ENCODE peak calls at places on chromosomes 11 and 22, in ten cellular contexts. Z is AG04450; W is CD8-positive, alpha-beta T cell; I is mammary epithelial cell; E is heart left ventricle; H is A549; D is thoracic aorta; X is PC-3; S is OCI-LY7; J is cardiac muscle cell. C is an unnamed sample.

GRCh38 chr11:127639916-127640315 is 639.3 kb upstream of the KIRREL3 start:
- DNase-seq in Z (no peak), X (peak), W (no peak), I (peak), H (no peak), D (no peak), E (no peak), S (no peak), J (no peak), C (no peak)

GRCh38 chr11:6632116-6633073 is 13.2 kb upstream of the TPP1 start:
- DNase-seq in W (no peak), Z (no peak), S (no peak), X (no peak), I (no peak), E (no peak), J (no peak), D (no peak), H (no peak), C (no peak)

GRCh38 chr11:61543606-61544306 is 35.2 kb downstream of the LRRC10B start:
- DNase-seq in W (no peak), E (no peak), J (no peak), S (no peak), H (peak), X (peak), Z (no peak), I (no peak), D (no peak), C (peak)

GRCh38 chr11:59141673-59142460 is 789 bp upstream of the FAM111A start:
- DNase-seq in W (no peak), X (peak), E (no peak), J (no peak), I (peak), D (no peak), Z (no peak), H (no peak), S (no peak), C (no peak)

GRCh38 chr11:72718101-72718501 is 34.1 kb downstream of the ARAP1 start:
- DNase-seq in W (no peak), J (no peak), H (no peak), I (no peak), D (no peak), S (no peak), Z (no peak), X (no peak), E (no peak), C (no peak)

GRCh38 chr11:15179167-15179566 is 64.4 kb downstream of the INSC start:
- DNase-seq in I (no peak), X (no peak), Z (no peak), W (no peak), H (no peak), J (no peak), E (no peak), D (no peak), S (no peak), C (no peak)

GRCh38 chr11:119590651-119591308 is 138.2 kb downstream of the NECTIN1 start:
- DNase-seq in E (no peak), X (peak), H (no peak), D (no peak), Z (no peak), I (peak), J (no peak), S (no peak), W (no peak), C (no peak)

GRCh38 chr11:115930276-115930675 is 426.1 kb upstream of the CADM1 start:
- DNase-seq in H (no peak), J (peak), W (no peak), I (no peak), E (no peak), S (peak), X (no peak), D (no peak), Z (no peak), C (no peak)

GRCh38 chr22:31346255-31346732 is at the start of gene PATZ1:
- DNase-seq in I (peak), W (peak), H (peak), Z (peak), S (peak), J (peak), D (no peak), X (peak), E (peak), C (peak)

GRCh38 chr11:105719073-105719846 is 109.4 kb downstream of the GRIA4 start:
- DNase-seq in S (no peak), I (peak), D (no peak), J (no peak), H (peak), X (peak), Z (peak), W (no peak), E (no peak), C (peak)

GRCh38 chr11:129881570-129882170 is 13.7 kb downstream of the NFRKB start:
- DNase-seq in H (peak), W (peak), J (peak), S (peak), Z (no peak), I (peak), E (no peak), D (no peak), X (peak), C (peak)

GRCh38 chr11:76225122-76225584 is 18.9 kb upstream of the WNT11 start:
- DNase-seq in W (no peak), X (no peak), E (no peak), S (no peak), D (no peak), I (no peak), H (no peak), J (no peak), Z (no peak), C (no peak)

GRCh38 chr11:95531116-95531515 is 258.5 kb downstream of the FAM76B start:
- DNase-seq in J (no peak), H (no peak), D (no peak), Z (no peak), X (no peak), S (no peak), E (no peak), I (no peak), W (no peak), C (no peak)

GRCh38 chr22:46528121-46528610 is 9.3 kb downstream of the CELSR1 start:
- DNase-seq in J (no peak), Z (no peak), I (peak), S (no peak), W (no peak), E (no peak), D (no peak), H (peak), X (peak), C (peak)

GRCh38 chr11:69012092-69013008 is 696 bp downstream of the MRGPRF start:
- DNase-seq in Z (no peak), I (no peak), J (no peak), E (no peak), H (no peak), D (no peak), S (no peak), W (no peak), X (no peak), C (no peak)

GRCh38 chr11:79062814-79063762 is 377.7 kb downstream of the TENM4 start:
- DNase-seq in S (no peak), D (no peak), E (no peak), H (peak), Z (no peak), X (peak), W (no peak), I (peak), J (peak), C (peak)

GRCh38 chr11:64858467-64859401 is 14.3 kb upstream of the CDC42BPG start:
- DNase-seq in X (peak), S (peak), E (peak), Z (no peak), J (no peak), I (no peak), W (peak), H (no peak), D (no peak), C (no peak)

GRCh38 chr22:19942886-19943664 is 1.5 kb upstream of the TXNRD2 start:
- DNase-seq in W (no peak), H (no peak), D (no peak), X (peak), Z (no peak), J (peak), S (peak), E (no peak), I (peak), C (peak)

GRCh38 chr22:29855611-29856181 is 17.6 kb upstream of the ASCC2 start:
- DNase-seq in Z (no peak), I (no peak), E (peak), W (no peak), X (no peak), H (no peak), J (peak), D (no peak), S (no peak), C (no peak)

GRCh38 chr22:27556371-27556770 is 245.2 kb downstream of the MN1 start:
- DNase-seq in H (no peak), I (no peak), W (no peak), J (no peak), Z (no peak), X (no peak), D (no peak), S (no peak), E (no peak), C (no peak)

GRCh38 chr11:92875473-92875872 is 94.0 kb upstream of the MTNR1B start:
- DNase-seq in Z (no peak), D (no peak), H (no peak), E (no peak), I (no peak), W (no peak), J (no peak), S (no peak), X (no peak), C (no peak)

GRCh38 chr11:134481135-134481534 is 69.1 kb upstream of the B3GAT1 start:
- DNase-seq in D (no peak), J (no peak), I (no peak), X (no peak), E (no peak), W (no peak), S (no peak), Z (no peak), H (no peak), C (no peak)

GRCh38 chr22:19090183-19090582 is 32.0 kb downstream of the DGCR2 start:
- DNase-seq in D (no peak), S (no peak), Z (no peak), E (no peak), X (no peak), I (no peak), H (no peak), W (no peak), J (no peak), C (no peak)

GRCh38 chr11:76690736-76691135 is 20.2 kb upstream of the LRRC32 start:
- DNase-seq in Z (peak), X (no peak), J (no peak), W (no peak), H (no peak), D (no peak), I (peak), E (no peak), S (no peak), C (no peak)

GRCh38 chr11:12640926-12641849 is 33.0 kb upstream of the TEAD1 start:
- DNase-seq in J (no peak), W (no peak), E (no peak), X (no peak), S (no peak), Z (no peak), I (no peak), H (no peak), D (no peak), C (no peak)

GRCh38 chr11:109862808-109863207 is 230.4 kb upstream of the ZC3H12C start:
- DNase-seq in H (no peak), S (no peak), E (no peak), X (no peak), I (no peak), Z (no peak), D (no peak), J (no peak), W (no peak), C (no peak)

GRCh38 chr11:111097191-111097590 is 148.3 kb upstream of the POU2AF2 start:
- DNase-seq in S (no peak), D (no peak), W (no peak), X (peak), E (peak), I (no peak), J (no peak), H (no peak), Z (peak), C (no peak)

GRCh38 chr11:64801591-64802369 is 1.2 kb downstream of the MAP4K2 start:
- DNase-seq in I (no peak), X (no peak), J (no peak), D (no peak), W (no peak), H (no peak), Z (no peak), E (peak), S (peak), C (no peak)

GRCh38 chr11:128810784-128811514 is 56.1 kb downstream of the KCNJ1 start:
- DNase-seq in I (no peak), W (no peak), Z (no peak), D (no peak), E (no peak), X (no peak), S (no peak), J (no peak), H (no peak), C (no peak)

GRCh38 chr11:44611687-44612437 is 46.4 kb downstream of the CD82 start:
- DNase-seq in E (peak), I (peak), X (no peak), H (no peak), Z (no peak), D (no peak), S (peak), W (peak), J (no peak), C (no peak)

GRCh38 chr11:120174866-120175265 is 36.0 kb upstream of the OAF start:
- DNase-seq in X (no peak), E (no peak), H (no peak), W (no peak), I (no peak), J (no peak), S (no peak), D (no peak), Z (no peak), C (no peak)

GRCh38 chr11:121625784-121626506 is 173.2 kb upstream of the SORL1-AS1 start:
- DNase-seq in D (no peak), J (no peak), S (no peak), E (no peak), X (no peak), I (no peak), W (no peak), H (no peak), Z (no peak), C (no peak)

GRCh38 chr11:35553831-35554230 is 28.4 kb upstream of the PAMR1 start:
- DNase-seq in I (no peak), X (peak), W (no peak), Z (peak), D (no peak), S (no peak), E (no peak), J (no peak), H (no peak), C (peak)

GRCh38 chr11:104529916-104530315 is 366.0 kb upstream of the PDGFD start:
- DNase-seq in W (no peak), E (no peak), S (no peak), D (no peak), I (no peak), X (no peak), J (no peak), Z (no peak), H (no peak), C (no peak)

GRCh38 chr11:96102664-96103068 is 178.8 kb upstream of the MTMR2 start:
- DNase-seq in I (peak), J (no peak), S (no peak), D (no peak), W (no peak), H (no peak), E (no peak), Z (peak), X (peak), C (peak)

GRCh38 chr11:10638285-10638684 is 55.3 kb downstream of the IRAG1 start:
- DNase-seq in J (no peak), H (no peak), W (no peak), D (no peak), I (no peak), X (no peak), E (no peak), Z (no peak), S (no peak), C (no peak)

GRCh38 chr22:36359172-36359973 is 28.4 kb downstream of the MYH9 start:
- DNase-seq in E (no peak), X (no peak), H (no peak), S (peak), Z (no peak), D (no peak), I (no peak), W (no peak), J (no peak), C (no peak)

GRCh38 chr22:36358533-36359171 is 29.1 kb downstream of the MYH9 start:
- DNase-seq in X (peak), I (no peak), D (no peak), W (no peak), S (no peak), Z (no peak), H (no peak), J (no peak), E (no peak), C (no peak)

GRCh38 chr22:36360871-36361383 is 26.8 kb downstream of the MYH9 start:
- DNase-seq in E (no peak), J (no peak), I (no peak), Z (peak), X (no peak), D (no peak), W (no peak), H (no peak), S (no peak), C (no peak)

GRCh38 chr22:36362077-36362476 is 25.7 kb downstream of the MYH9 start:
- DNase-seq in E (no peak), X (no peak), W (no peak), J (no peak), H (no peak), I (no peak), Z (no peak), D (no peak), S (no peak), C (no peak)

GRCh38 chr22:36360011-36360410 is 27.8 kb downstream of the MYH9 start:
- DNase-seq in S (no peak), H (no peak), X (no peak), I (no peak), W (no peak), D (no peak), Z (no peak), E (no peak), J (no peak), C (no peak)
- H3K27ac ChIP-seq in S (no peak), H (peak), X (no peak), I (no peak), W (no peak), D (peak), Z (peak), E (peak), J (peak), C (peak)

DNA sequence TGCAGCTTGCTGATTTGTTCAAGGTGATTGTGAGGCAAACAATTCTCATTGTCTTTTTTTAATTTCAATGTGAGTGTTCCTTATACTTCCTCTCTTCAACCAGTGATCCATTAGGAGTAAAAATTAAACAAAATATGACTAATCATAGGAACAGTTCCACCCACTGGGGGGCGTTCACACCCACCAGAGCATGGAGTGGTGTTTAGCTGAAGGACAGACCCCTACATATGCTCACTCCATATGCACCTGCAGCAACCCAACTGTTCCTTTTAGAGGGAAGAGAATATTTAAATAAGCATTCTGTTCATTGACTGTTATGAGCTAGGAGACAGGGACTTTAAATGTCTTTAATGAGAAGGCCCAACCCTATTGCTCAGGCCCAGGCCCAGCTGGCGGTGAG is 78.7 kb upstream of the DRD2 start:
- DNase-seq in Z (no peak), X (no peak), J (peak), W (no peak), E (no peak), I (no peak), H (no peak), S (peak), D (no peak), C (no peak)
- TF ChIP-seq CTCF in Z (no peak), X (peak), J (peak), W (no peak), E (no peak), I (no peak), H (no peak), S (peak), D (no peak), C (no peak)

DNA sequence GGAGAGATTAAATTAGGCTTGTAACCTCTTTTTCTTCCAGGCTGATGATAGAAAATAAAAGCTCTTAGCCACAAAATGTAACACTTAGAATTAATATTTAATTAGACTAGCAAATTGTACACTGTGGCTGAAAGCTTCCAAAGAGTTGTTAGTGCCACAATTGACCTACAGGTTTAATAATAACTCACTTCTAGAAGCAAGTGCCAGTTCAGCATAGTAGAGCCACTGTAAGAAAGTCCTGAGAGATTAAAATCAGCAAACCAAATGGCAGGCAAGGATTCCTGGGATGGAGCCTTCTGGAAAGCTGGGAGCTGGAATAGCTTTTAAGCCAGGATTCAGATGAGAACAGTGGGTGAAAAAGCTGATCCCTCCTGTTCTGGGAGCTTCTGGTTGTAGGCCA is 131.0 kb downstream of the ELP4 start:
- DNase-seq in Z (no peak), J (peak), H (no peak), X (no peak), W (no peak), E (no peak), S (no peak), D (no peak), I (no peak), C (no peak)
- H3K4me3 ChIP-seq in Z (no peak), J (no peak), H (no peak), X (no peak), W (no peak), E (no peak), S (no peak), D (no peak), I (no peak), C (no peak)

DNA sequence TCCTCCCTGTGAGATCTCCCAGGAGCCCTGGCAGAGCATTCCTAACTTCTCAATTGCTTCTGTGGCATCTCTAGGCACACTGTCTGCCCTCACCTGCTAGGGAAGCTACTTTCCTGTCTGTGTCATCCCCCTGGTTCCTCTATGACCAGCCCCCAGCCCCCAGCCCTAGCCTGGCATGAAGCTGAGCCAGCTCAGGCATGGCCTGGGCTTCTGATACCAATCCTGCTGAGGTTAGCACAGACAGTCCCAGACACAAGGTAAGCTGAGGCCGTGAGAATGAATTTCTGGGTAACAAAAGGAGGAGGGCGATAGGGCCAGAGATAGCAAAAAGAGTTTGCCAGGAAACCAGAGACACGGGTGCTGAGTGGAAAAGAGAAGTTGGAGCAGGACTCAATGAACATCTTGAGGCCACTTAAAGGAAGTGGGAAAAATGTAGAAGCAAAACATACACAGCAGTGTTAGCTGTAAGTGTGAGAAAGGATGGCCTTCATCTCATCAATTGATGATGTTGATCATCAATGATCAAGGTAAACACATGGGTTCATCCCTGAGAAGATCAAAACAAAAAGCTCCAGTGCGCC is 87.6 kb upstream of the PICALM start:
- DNase-seq in X (no peak), H (no peak), J (no peak), D (no peak), S (no peak), I (no peak), Z (no peak), E (no peak), W (no peak), C (no peak)
- H3K27ac ChIP-seq in X (no peak), H (no peak), J (no peak), D (no peak), S (no peak), I (no peak), Z (no peak), E (no peak), W (no peak), C (no peak)

DNA sequence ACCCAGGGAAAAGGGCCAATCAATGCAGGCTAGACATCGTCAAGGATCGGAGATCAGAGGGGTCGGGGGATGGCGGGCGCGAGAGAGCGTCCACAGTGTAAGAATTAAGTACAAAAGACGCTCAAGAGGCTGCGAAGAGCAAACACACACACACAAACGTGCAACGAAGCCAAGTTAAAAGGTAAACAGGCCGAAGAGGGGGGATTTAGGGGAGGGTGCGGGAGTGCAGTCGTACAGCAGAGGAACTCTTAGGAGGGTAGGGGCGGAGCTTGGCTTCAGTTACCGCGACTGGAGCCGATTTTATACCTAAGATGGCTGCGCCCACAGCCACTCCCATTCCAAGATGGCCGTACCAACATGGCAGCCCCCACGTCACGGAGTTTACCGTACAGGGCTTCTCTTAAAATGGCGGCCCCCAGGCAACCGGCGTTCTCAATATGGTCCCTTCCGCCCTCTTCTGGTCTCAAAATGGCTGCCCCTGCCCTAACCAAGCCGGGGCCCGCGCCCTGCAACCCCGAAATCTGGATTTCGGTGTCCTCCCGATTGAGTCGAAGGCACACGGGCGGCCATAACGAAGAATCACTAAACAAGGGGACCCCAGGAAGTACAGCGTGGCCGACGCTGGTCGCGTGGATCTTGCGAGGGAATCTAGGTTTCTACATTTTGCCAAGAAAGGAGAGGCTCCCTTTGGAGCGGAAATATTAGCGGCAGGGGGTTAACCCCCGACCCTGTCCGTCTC is 2.0 kb downstream of the GNG3 start:
- DNase-seq in D (peak), J (peak), S (peak), Z (peak), W (peak), X (no peak), E (peak), H (peak), I (peak), C (peak)
- TF ChIP-seq CTCF in D (no peak), J (no peak), S (no peak), Z (no peak), W (no peak), X (no peak), E (no peak), H (no peak), I (no peak), C (no peak)

C was measured in brain microvascular endothelial cell.